ENCODE peak calls at places on chromosomes 7 and 10, in five cellular contexts. One of them, this sample, is unnamed.

GRCh38 chr10:126930506-126931458 is 25.6 kb downstream of the DOCK1 start:
- DNase-seq in cardiac muscle cell: peak; percentile 60
- DNase-seq in K562: no peak
- DNase-seq in CD8-positive, alpha-beta T cell: no peak
- DNase-seq in CD8-positive, alpha-beta memory T cell: no peak
- DNase-seq in this sample: no peak

GRCh38 chr7:69451715-69452114 is 146.6 kb upstream of the AUTS2 start:
- DNase-seq in cardiac muscle cell: no peak
- DNase-seq in K562: no peak
- DNase-seq in CD8-positive, alpha-beta T cell: no peak
- DNase-seq in CD8-positive, alpha-beta memory T cell: no peak
- DNase-seq in this sample: no peak

GRCh38 chr10:4195214-4195613 is 410.2 kb upstream of the KLF6 start:
- DNase-seq in cardiac muscle cell: no peak
- DNase-seq in K562: no peak
- DNase-seq in CD8-positive, alpha-beta T cell: no peak
- DNase-seq in CD8-positive, alpha-beta memory T cell: no peak
- DNase-seq in this sample: no peak

GRCh38 chr7:6147627-6148026 is 116.5 kb downstream of the ANKRD61 start:
- DNase-seq in cardiac muscle cell: no peak
- DNase-seq in K562: no peak
- DNase-seq in CD8-positive, alpha-beta T cell: no peak
- DNase-seq in CD8-positive, alpha-beta memory T cell: no peak
- DNase-seq in this sample: no peak

GRCh38 chr10:116910924-116911323 is 61.6 kb downstream of the ENO4 start:
- DNase-seq in cardiac muscle cell: no peak
- DNase-seq in K562: no peak
- DNase-seq in CD8-positive, alpha-beta T cell: no peak
- DNase-seq in CD8-positive, alpha-beta memory T cell: no peak
- DNase-seq in this sample: no peak

GRCh38 chr10:112343056-112343806 is 30.7 kb upstream of the ACSL5 start:
- DNase-seq in cardiac muscle cell: no peak
- DNase-seq in K562: no peak
- DNase-seq in CD8-positive, alpha-beta T cell: no peak
- DNase-seq in CD8-positive, alpha-beta memory T cell: no peak
- DNase-seq in this sample: no peak

GRCh38 chr10:79053081-79053434 is 15.7 kb upstream of the ZMIZ1 start:
- DNase-seq in cardiac muscle cell: no peak
- DNase-seq in K562: no peak
- DNase-seq in CD8-positive, alpha-beta T cell: no peak
- DNase-seq in CD8-positive, alpha-beta memory T cell: no peak
- DNase-seq in this sample: no peak

GRCh38 chr10:86349474-86349873 is 17.1 kb downstream of the GRID1 start:
- DNase-seq in cardiac muscle cell: peak; percentile 23
- DNase-seq in K562: peak; percentile 54
- DNase-seq in CD8-positive, alpha-beta T cell: no peak
- DNase-seq in CD8-positive, alpha-beta memory T cell: no peak
- DNase-seq in this sample: no peak

GRCh38 chr7:93164766-93165165 is 16.6 kb upstream of the SAMD9L start:
- DNase-seq in cardiac muscle cell: no peak
- DNase-seq in K562: no peak
- DNase-seq in CD8-positive, alpha-beta T cell: no peak
- DNase-seq in CD8-positive, alpha-beta memory T cell: no peak
- DNase-seq in this sample: no peak

GRCh38 chr7:93161181-93161762 is 13.1 kb upstream of the SAMD9L start:
- DNase-seq in cardiac muscle cell: no peak
- DNase-seq in K562: no peak
- DNase-seq in CD8-positive, alpha-beta T cell: no peak
- DNase-seq in CD8-positive, alpha-beta memory T cell: no peak
- DNase-seq in this sample: no peak

GRCh38 chr7:93159490-93159889 is 11.3 kb upstream of the SAMD9L start:
- DNase-seq in cardiac muscle cell: peak; percentile 52
- DNase-seq in K562: no peak
- DNase-seq in CD8-positive, alpha-beta T cell: no peak
- DNase-seq in CD8-positive, alpha-beta memory T cell: no peak
- DNase-seq in this sample: no peak

GRCh38 chr7:93156884-93157283 is 8.7 kb upstream of the SAMD9L start:
- DNase-seq in cardiac muscle cell: no peak
- DNase-seq in K562: no peak
- DNase-seq in CD8-positive, alpha-beta T cell: no peak
- DNase-seq in CD8-positive, alpha-beta memory T cell: no peak
- DNase-seq in this sample: no peak

DNA sequence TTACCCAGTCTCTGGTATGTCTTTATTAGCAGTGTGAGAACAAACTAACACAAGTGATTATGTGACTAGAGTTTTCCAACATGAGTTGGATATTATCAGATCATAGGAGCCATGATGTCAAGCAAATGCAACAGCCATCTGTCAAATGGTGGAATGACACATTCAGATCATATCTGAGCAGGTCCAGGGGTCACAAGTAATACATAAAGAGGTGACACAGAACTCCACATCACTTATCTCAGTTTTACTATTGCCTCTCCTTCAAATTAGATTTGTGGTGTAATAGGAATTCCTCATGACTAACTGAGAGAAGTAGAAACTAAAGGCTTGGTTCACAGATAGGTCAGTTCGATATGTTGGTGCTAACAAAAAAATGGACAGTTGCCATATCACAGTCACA is 12.2 kb upstream of the SAMD9L start:
- DNase-seq in cardiac muscle cell: peak; percentile 20
- DNase-seq in K562: no peak
- DNase-seq in CD8-positive, alpha-beta T cell: no peak
- DNase-seq in CD8-positive, alpha-beta memory T cell: no peak
- DNase-seq in this sample: no peak
- H3K27ac ChIP-seq in cardiac muscle cell: no peak overlapping the region
- H3K27ac ChIP-seq in K562: no peak overlapping the region
- H3K27ac ChIP-seq in CD8-positive, alpha-beta T cell: no peak overlapping the region
- H3K27ac ChIP-seq in CD8-positive, alpha-beta memory T cell: no peak overlapping the region
- H3K27ac ChIP-seq in this sample: no peak overlapping the region

GRCh38 chr7:381211-382117 is 91.5 kb downstream of the FOXL3 start:
- DNase-seq in cardiac muscle cell: no peak
- DNase-seq in K562: no peak
- DNase-seq in CD8-positive, alpha-beta T cell: peak; percentile 39
- DNase-seq in CD8-positive, alpha-beta memory T cell: peak; percentile 18
- DNase-seq in this sample: peak; percentile 35

GRCh38 chr7:380226-380550 is 90.2 kb downstream of the FOXL3 start:
- DNase-seq in cardiac muscle cell: no peak
- DNase-seq in K562: no peak
- DNase-seq in CD8-positive, alpha-beta T cell: no peak
- DNase-seq in CD8-positive, alpha-beta memory T cell: no peak
- DNase-seq in this sample: no peak

GRCh38 chr7:379456-380225 is 89.7 kb downstream of the FOXL3 start:
- DNase-seq in cardiac muscle cell: no peak
- DNase-seq in K562: peak; percentile 46
- DNase-seq in CD8-positive, alpha-beta T cell: no peak
- DNase-seq in CD8-positive, alpha-beta memory T cell: no peak
- DNase-seq in this sample: peak; percentile 3

GRCh38 chr7:378551-379455 is 88.8 kb downstream of the FOXL3 start:
- DNase-seq in cardiac muscle cell: no peak
- DNase-seq in K562: no peak
- DNase-seq in CD8-positive, alpha-beta T cell: no peak
- DNase-seq in CD8-positive, alpha-beta memory T cell: no peak
- DNase-seq in this sample: no peak

GRCh38 chr7:380724-381210 is 90.8 kb downstream of the FOXL3 start:
- DNase-seq in cardiac muscle cell: no peak
- DNase-seq in K562: no peak
- DNase-seq in CD8-positive, alpha-beta T cell: no peak
- DNase-seq in CD8-positive, alpha-beta memory T cell: no peak
- DNase-seq in this sample: no peak
- H3K27me3 ChIP-seq in cardiac muscle cell: no peaks in the 10 kb centered on the region
- H3K27me3 ChIP-seq in K562: peaks cover 34% of the 10 kb centered on the region
- H3K27me3 ChIP-seq in CD8-positive, alpha-beta T cell: no peaks in the 10 kb centered on the region
- H3K27me3 ChIP-seq in CD8-positive, alpha-beta memory T cell: no peaks in the 10 kb centered on the region
- H3K27me3 ChIP-seq in this sample: no peaks in the 10 kb centered on the region

GRCh38 chr7:11620406-11620805 is 211.6 kb downstream of the THSD7A start:
- DNase-seq in cardiac muscle cell: no peak
- DNase-seq in K562: no peak
- DNase-seq in CD8-positive, alpha-beta T cell: no peak
- DNase-seq in CD8-positive, alpha-beta memory T cell: no peak
- DNase-seq in this sample: no peak
- H3K4me1 ChIP-seq in cardiac muscle cell: no peaks in the 10 kb centered on the region
- H3K4me1 ChIP-seq in K562: no peaks in the 10 kb centered on the region
- H3K4me1 ChIP-seq in CD8-positive, alpha-beta T cell: no peaks in the 10 kb centered on the region
- H3K4me1 ChIP-seq in CD8-positive, alpha-beta memory T cell: no peaks in the 10 kb centered on the region
- H3K4me1 ChIP-seq in this sample: no peaks in the 10 kb centered on the region

GRCh38 chr10:23342213-23342884 is 2.2 kb downstream of the C10orf67 start:
- DNase-seq in cardiac muscle cell: no peak
- DNase-seq in K562: no peak
- DNase-seq in CD8-positive, alpha-beta T cell: no peak
- DNase-seq in CD8-positive, alpha-beta memory T cell: no peak
- DNase-seq in this sample: no peak
- H3K27ac ChIP-seq in cardiac muscle cell: no peak overlapping the region
- H3K27ac ChIP-seq in K562: no peak overlapping the region
- H3K27ac ChIP-seq in CD8-positive, alpha-beta T cell: no peak overlapping the region
- H3K27ac ChIP-seq in CD8-positive, alpha-beta memory T cell: no peak overlapping the region
- H3K27ac ChIP-seq in this sample: no peak overlapping the region

DNA sequence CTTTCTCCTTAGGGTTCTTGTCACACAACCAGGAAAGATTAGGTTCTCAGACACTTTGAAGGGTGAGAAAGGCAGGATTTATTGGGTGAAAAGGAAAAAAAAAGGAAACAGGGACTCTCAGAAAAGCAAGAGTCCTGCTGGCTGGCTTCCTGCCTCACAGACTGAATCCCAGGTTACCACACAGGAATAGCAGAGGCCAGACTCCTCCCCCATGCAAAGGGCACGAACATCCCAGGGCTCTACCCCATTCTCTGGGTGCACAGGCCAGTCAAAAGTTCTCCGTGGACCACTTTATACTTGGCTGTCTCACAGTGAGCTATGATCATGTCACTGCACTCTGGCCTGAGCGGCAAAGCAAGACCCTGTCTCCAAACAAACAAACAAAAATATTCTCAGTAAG is 42.6 kb downstream of the HOXA1 start:
- DNase-seq in cardiac muscle cell: no peak
- DNase-seq in K562: no peak
- DNase-seq in CD8-positive, alpha-beta T cell: no peak
- DNase-seq in CD8-positive, alpha-beta memory T cell: no peak
- DNase-seq in this sample: no peak
- H3K27me3 ChIP-seq in cardiac muscle cell: no peaks in the 10 kb centered on the region
- H3K27me3 ChIP-seq in K562: no peaks in the 10 kb centered on the region
- H3K27me3 ChIP-seq in CD8-positive, alpha-beta T cell: no peaks in the 10 kb centered on the region
- H3K27me3 ChIP-seq in CD8-positive, alpha-beta memory T cell: no peaks in the 10 kb centered on the region
- H3K27me3 ChIP-seq in this sample: no peaks in the 10 kb centered on the region

This sample was measured in naive thymus-derived CD4-positive, alpha-beta T cell.